ENCODE peak calls at places on chromosomes 7 and 10, in seven cellular contexts. T is CD8-positive, alpha-beta memory T cell; B is aorta; N is astrocyte of the spinal cord; X is left kidney; G is left colon; Z is GM06990. P is an unnamed sample.

GRCh38 chr7:16502303-16502702 is 24.3 kb upstream of the LRRC72 start:
- DNase-seq in T (no peak), B (no peak), N (no peak), X (no peak), G (no peak), Z (no peak), P (no peak)

GRCh38 chr7:34425631-34426384 is 232.2 kb upstream of the NPSR1 start:
- DNase-seq in T (no peak), B (no peak), N (no peak), X (no peak), G (no peak), Z (no peak), P (no peak)

GRCh38 chr7:28658392-28658791 is 246.1 kb downstream of the CREB5 start:
- DNase-seq in T (no peak), B (no peak), N (no peak), X (no peak), G (no peak), Z (no peak), P (no peak)

GRCh38 chr10:23375366-23375765 is 30.8 kb upstream of the C10orf67 start:
- DNase-seq in T (no peak), B (no peak), N (no peak), X (peak), G (no peak), Z (no peak), P (peak)

GRCh38 chr7:42454006-42454405 is 217.0 kb upstream of the GLI3 start:
- DNase-seq in T (no peak), B (no peak), N (no peak), X (peak), G (no peak), Z (no peak), P (no peak)

GRCh38 chr10:1577371-1577770 is 160.0 kb downstream of the ADARB2 start:
- DNase-seq in T (no peak), B (no peak), N (no peak), X (no peak), G (no peak), Z (no peak), P (no peak)

GRCh38 chr7:138645284-138645683 is 55.9 kb downstream of the SVOPL start:
- DNase-seq in T (no peak), B (no peak), N (no peak), X (no peak), G (no peak), Z (no peak), P (no peak)

GRCh38 chr10:71068811-71069411 is 143.5 kb upstream of the UNC5B start:
- DNase-seq in T (no peak), B (peak), N (peak), X (no peak), G (no peak), Z (no peak), P (peak)

GRCh38 chr7:134954197-134955082 is 31.9 kb upstream of the AGBL3 start:
- DNase-seq in T (peak), B (no peak), N (peak), X (peak), G (no peak), Z (no peak), P (peak)

GRCh38 chr10:49135575-49136313 is 1.9 kb upstream of the FAM170B start:
- DNase-seq in T (no peak), B (no peak), N (peak), X (peak), G (no peak), Z (no peak), P (no peak)

GRCh38 chr7:112892263-112892662 is 102.1 kb upstream of the TMEM168 start:
- DNase-seq in T (no peak), B (no peak), N (peak), X (no peak), G (no peak), Z (no peak), P (peak)

GRCh38 chr10:124251317-124251716 is 157.9 kb upstream of the CHST15 start:
- DNase-seq in T (no peak), B (no peak), N (no peak), X (no peak), G (no peak), Z (no peak), P (no peak)

GRCh38 chr7:5620459-5620881 is 161.0 kb downstream of the RNF216 start:
- DNase-seq in T (no peak), B (no peak), N (no peak), X (peak), G (no peak), Z (no peak), P (no peak)

GRCh38 chr10:6766061-6766460 is 186.0 kb upstream of the PRKCQ start:
- DNase-seq in T (no peak), B (no peak), N (no peak), X (no peak), G (no peak), Z (no peak), P (no peak)

GRCh38 chr10:19904202-19904661 is 88.0 kb downstream of the PLXDC2 start:
- DNase-seq in T (no peak), B (no peak), N (peak), X (no peak), G (no peak), Z (no peak), P (peak)

GRCh38 chr7:100867040-100867795 is at the start of gene TRIP6:
- DNase-seq in T (no peak), B (peak), N (peak), X (peak), G (peak), Z (peak), P (peak)

GRCh38 chr7:50342616-50343114 is 38.1 kb downstream of the IKZF1 start:
- DNase-seq in T (peak), B (no peak), N (peak), X (peak), G (peak), Z (no peak), P (no peak)

GRCh38 chr10:129785536-129785981 is 178.5 kb downstream of the EBF3 start:
- DNase-seq in T (no peak), B (peak), N (no peak), X (no peak), G (no peak), Z (no peak), P (no peak)

GRCh38 chr10:68121862-68122261 is 12.6 kb downstream of the MYPN start:
- DNase-seq in T (no peak), B (no peak), N (no peak), X (no peak), G (no peak), Z (no peak), P (no peak)

GRCh38 chr10:114708717-114709352 is 50.8 kb upstream of the ABLIM1 start:
- DNase-seq in T (no peak), B (no peak), N (peak), X (no peak), G (no peak), Z (no peak), P (peak)

GRCh38 chr7:150876817-150877526 is 24.7 kb downstream of the AOC1 start:
- DNase-seq in T (peak), B (no peak), N (peak), X (peak), G (peak), Z (no peak), P (peak)

GRCh38 chr7:82443044-82443800 is at the start of gene CACNA2D1:
- DNase-seq in T (no peak), B (peak), N (peak), X (no peak), G (no peak), Z (peak), P (no peak)

GRCh38 chr10:125057158-125058001 is 103.0 kb downstream of the CTBP2 start:
- DNase-seq in T (no peak), B (peak), N (peak), X (peak), G (peak), Z (no peak), P (peak)

GRCh38 chr10:77592946-77593636 is 44.5 kb downstream of the KCNMA1 start:
- DNase-seq in T (no peak), B (peak), N (peak), X (no peak), G (peak), Z (no peak), P (peak)

GRCh38 chr7:16753932-16754571 is 497 bp downstream of the TSPAN13 start:
- DNase-seq in T (no peak), B (peak), N (peak), X (peak), G (no peak), Z (peak), P (no peak)

GRCh38 chr7:70805360-70805759 is 326.6 kb upstream of the GALNT17 start:
- DNase-seq in T (no peak), B (no peak), N (no peak), X (no peak), G (no peak), Z (peak), P (peak)

GRCh38 chr7:158345731-158346130 is 241.9 kb downstream of the PTPRN2 start:
- DNase-seq in T (no peak), B (no peak), N (no peak), X (no peak), G (no peak), Z (no peak), P (no peak)

GRCh38 chr7:114412548-114412947 is 2.1 kb upstream of the FOXP2 start:
- DNase-seq in T (no peak), B (no peak), N (no peak), X (peak), G (no peak), Z (no peak), P (no peak)

GRCh38 chr7:70504254-70504653 is 627.7 kb upstream of the GALNT17 start:
- DNase-seq in T (no peak), B (no peak), N (no peak), X (no peak), G (no peak), Z (no peak), P (no peak)

GRCh38 chr10:50326757-50327701 is 75.7 kb upstream of the ASAH2 start:
- DNase-seq in T (no peak), B (no peak), N (peak), X (peak), G (no peak), Z (no peak), P (peak)

GRCh38 chr7:86445285-86445684 is 198.4 kb upstream of the GRM3 start:
- DNase-seq in T (no peak), B (no peak), N (no peak), X (no peak), G (no peak), Z (no peak), P (no peak)

GRCh38 chr10:69891057-69891617 is 89.4 kb downstream of the COL13A1 start:
- DNase-seq in T (no peak), B (no peak), N (no peak), X (no peak), G (peak), Z (no peak), P (no peak)

GRCh38 chr10:86267286-86268195 is 99.1 kb downstream of the GRID1 start:
- DNase-seq in T (no peak), B (no peak), N (no peak), X (no peak), G (peak), Z (no peak), P (no peak)

GRCh38 chr7:106583133-106583532 is 77.8 kb downstream of the CCDC71L start:
- DNase-seq in T (no peak), B (no peak), N (peak), X (no peak), G (no peak), Z (no peak), P (no peak)

GRCh38 chr7:29319719-29320521 is 125.3 kb downstream of the CHN2 start:
- DNase-seq in T (no peak), B (no peak), N (no peak), X (peak), G (no peak), Z (peak), P (no peak)

GRCh38 chr10:129756912-129757861 is 206.9 kb downstream of the EBF3 start:
- DNase-seq in T (no peak), B (peak), N (no peak), X (no peak), G (peak), Z (no peak), P (peak)

GRCh38 chr7:82742163-82742562 is 298.6 kb upstream of the CACNA2D1 start:
- DNase-seq in T (no peak), B (no peak), N (no peak), X (no peak), G (no peak), Z (no peak), P (no peak)